ENCODE peak calls at places on chromosome 16, in five cellular contexts. O, B, Y, I and S are unnamed samples. For H3K36me3, the result is how much of the 10 kb centered on the place peaks cover.

GRCh38 chr16:74169687-74170522 is 126.7 kb upstream of the PSMD7 start:
- DNase-seq in B (no peak), Y (peak), O (no peak), I (no peak), S (no peak)

GRCh38 chr16:49701867-49702494 is 153.9 kb downstream of the ZNF423 start:
- DNase-seq in Y (peak), O (no peak), I (no peak), B (peak), S (peak)

GRCh38 chr16:2835638-2836493 is 5.8 kb downstream of the ZG16B start:
- DNase-seq in Y (no peak), B (peak), O (peak), I (no peak), S (peak)

GRCh38 chr16:48003226-48003907 is 152.4 kb downstream of the ABCC12 start:
- DNase-seq in I (no peak), B (no peak), O (peak), Y (no peak), S (no peak)

GRCh38 chr16:4607841-4608703 is 6.6 kb downstream of the UBALD1 start:
- DNase-seq in I (no peak), B (no peak), O (no peak), Y (no peak), S (peak)

GRCh38 chr16:70018254-70018653 is 67.1 kb downstream of the CLEC18A start:
- DNase-seq in Y (peak), O (no peak), B (peak), I (peak), S (peak)

GRCh38 chr16:68070811-68071546 is 14.2 kb upstream of the NFATC3 start:
- DNase-seq in B (no peak), I (no peak), O (no peak), Y (no peak), S (no peak)

GRCh38 chr16:56600398-56600999 is 7.9 kb upstream of the MT2A start:
- DNase-seq in Y (no peak), B (no peak), I (peak), O (no peak), S (peak)

GRCh38 chr16:78072275-78072674 is 27.2 kb upstream of the WWOX start:
- DNase-seq in Y (no peak), B (no peak), O (no peak), I (no peak), S (no peak)

GRCh38 chr16:81035975-81036750 is 521 bp downstream of the ATMIN start:
- DNase-seq in Y (peak), I (peak), B (peak), O (no peak), S (peak)

GRCh38 chr16:24930440-24930839 is 84.7 kb downstream of the SLC5A11 start:
- DNase-seq in B (no peak), O (no peak), I (no peak), Y (no peak), S (no peak)

GRCh38 chr16:24921229-24921628 is 75.5 kb downstream of the SLC5A11 start:
- DNase-seq in B (no peak), Y (no peak), O (no peak), I (no peak), S (no peak)

GRCh38 chr16:24929409-24929808 is 83.6 kb downstream of the SLC5A11 start:
- DNase-seq in Y (no peak), O (no peak), B (no peak), I (no peak), S (no peak)

GRCh38 chr16:24920568-24920967 is 74.8 kb downstream of the SLC5A11 start:
- DNase-seq in I (no peak), B (no peak), Y (no peak), O (no peak), S (no peak)

DNA sequence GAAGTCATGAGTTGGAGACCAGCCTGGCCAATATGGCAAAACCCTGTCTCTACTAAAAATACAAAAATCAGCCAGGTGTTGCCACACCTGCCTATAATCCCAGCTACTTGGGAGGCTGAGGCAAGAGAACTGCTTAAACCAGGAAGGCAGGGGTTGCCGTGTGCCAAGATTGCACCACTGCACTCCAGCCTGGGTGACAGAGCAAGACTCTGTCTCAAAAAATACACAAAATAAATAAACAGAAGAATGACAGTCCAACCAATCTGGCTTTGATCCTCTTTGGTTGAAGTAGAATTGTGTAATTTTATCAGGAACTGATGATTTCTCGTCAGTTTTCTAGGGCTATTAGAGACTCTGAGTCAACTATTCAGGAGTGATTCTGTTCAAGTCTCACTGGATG is 79.4 kb downstream of the SLC5A11 start:
- DNase-seq in B (no peak), I (no peak), Y (no peak), O (no peak), S (no peak)
- H3K36me3 ChIP-seq in B (under half), I (under half), Y (under half), O (under half), S (under half)

DNA sequence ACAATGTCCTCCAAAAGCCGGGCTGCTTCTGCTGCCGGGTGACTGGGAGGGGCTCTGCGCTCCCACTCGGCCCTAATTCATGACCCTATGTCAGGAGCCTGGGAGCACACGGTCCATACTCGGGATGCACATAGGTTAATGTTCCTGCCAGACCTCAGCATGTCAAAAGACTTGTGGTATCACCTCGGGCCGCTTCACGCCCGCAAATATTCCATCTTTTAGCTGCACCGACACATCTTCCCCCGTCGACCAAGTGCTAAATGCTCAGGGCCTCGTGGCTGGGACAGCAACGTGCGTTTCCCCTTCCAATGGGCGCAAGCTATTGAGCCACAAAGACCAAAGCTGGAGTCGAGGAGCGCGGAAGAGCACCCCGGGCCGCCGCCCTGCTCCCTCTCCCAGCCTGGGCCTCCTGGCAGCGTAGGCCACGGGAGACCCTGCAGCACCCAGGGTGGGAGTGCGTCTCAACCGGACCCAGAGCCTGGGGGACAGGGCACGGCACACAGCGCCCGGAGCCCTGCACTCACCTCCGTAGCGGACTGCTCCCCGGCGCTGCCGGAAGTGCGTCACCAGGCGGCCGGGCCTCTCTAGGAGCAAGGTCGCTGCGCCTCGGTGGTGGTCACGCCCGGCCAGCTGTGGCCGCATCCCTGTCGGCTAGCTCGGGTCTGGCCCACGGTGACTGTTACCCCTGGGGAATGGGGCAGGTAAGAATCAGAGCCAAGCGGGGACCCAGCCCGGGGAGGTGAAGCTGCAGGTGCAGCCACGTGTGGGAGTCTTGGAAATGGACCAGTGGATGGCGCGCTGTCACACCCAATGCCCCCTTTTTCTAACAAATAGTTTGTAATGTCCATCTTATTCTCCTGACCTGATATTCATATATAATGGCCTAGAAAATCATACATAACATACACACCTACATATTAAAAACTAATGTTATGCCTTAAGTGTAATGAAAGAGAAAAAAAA is at the start of gene ZNF23:
- DNase-seq in I (peak), Y (peak), O (no peak), B (peak), S (peak)
- TF ChIP-seq CTCF in I (peak), Y (no peak), O (peak), B (no peak), S (no peak)

GRCh38 chr16:66541388-66542360 is 8.2 kb downstream of the TK2 start:
- DNase-seq in Y (no peak), O (no peak), I (no peak), B (no peak), S (no peak)
- H3K36me3 ChIP-seq in Y (under half), O (under half), I (under half), B (under half), S (under half)

GRCh38 chr16:10624527-10624926 is 44.1 kb upstream of the EMP2 start:
- DNase-seq in Y (no peak), I (no peak), B (no peak), O (peak), S (peak)

GRCh38 chr16:10635367-10636021 is 55.1 kb upstream of the EMP2 start:
- DNase-seq in I (no peak), O (no peak), Y (no peak), B (no peak), S (no peak)

GRCh38 chr16:10625595-10626357 is 45.4 kb upstream of the EMP2 start:
- DNase-seq in I (no peak), O (no peak), B (no peak), Y (no peak), S (peak)

GRCh38 chr16:10629592-10629963 is 49.2 kb upstream of the EMP2 start:
- DNase-seq in Y (no peak), O (no peak), B (no peak), I (no peak), S (no peak)
- TF ChIP-seq CTCF in Y (no peak), O (no peak), B (no peak), I (no peak), S (no peak)

GRCh38 chr16:88629835-88630234 is 8.5 kb upstream of the IL17C start:
- DNase-seq in I (no peak), Y (no peak), O (no peak), B (no peak), S (no peak)
- H3K36me3 ChIP-seq in I (half or more), Y (under half), O (under half), B (under half), S (under half)

DNA sequence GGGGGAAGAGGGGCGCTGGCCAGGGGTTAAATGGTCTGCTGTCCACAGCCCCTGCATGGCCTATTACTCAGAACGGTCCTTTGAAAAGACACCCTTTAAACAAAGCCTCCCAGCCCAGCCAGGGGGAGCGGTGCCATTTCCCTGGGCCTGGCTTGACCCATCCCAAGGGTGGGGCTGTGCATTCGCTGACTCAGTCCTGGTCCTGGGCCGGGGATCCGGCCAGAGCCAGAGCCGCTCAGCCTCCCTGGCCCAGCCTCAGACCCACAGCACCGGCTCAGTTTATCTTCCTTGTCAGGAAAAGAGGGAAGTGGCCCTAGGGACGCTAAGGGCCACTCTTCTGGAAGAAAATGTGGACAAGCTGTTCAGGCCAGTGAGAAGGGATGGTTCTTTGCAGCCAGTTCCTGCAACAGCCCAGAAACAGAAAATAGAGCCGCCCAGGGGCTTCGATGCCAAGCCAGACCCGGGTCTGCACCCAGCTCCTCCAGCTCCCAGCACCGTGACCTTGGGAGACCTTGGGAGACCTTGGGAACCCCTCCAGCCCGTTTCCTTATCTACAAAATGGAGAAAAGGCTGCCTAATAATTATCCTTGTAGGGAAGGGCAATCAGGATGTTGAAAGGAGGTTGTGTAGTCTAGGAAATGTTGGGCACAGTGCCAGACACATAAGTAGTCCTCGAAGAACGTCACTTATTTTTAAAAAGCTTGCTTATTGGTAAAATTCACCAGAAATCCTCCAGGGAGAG is 82.5 kb downstream of the ZDHHC7 start:
- DNase-seq in Y (peak), I (no peak), O (no peak), B (peak), S (peak)
- TF ChIP-seq CTCF in Y (no peak), I (no peak), O (no peak), B (no peak), S (no peak)

GRCh38 chr16:24962747-24963146 is 52.4 kb downstream of the ARHGAP17 start:
- DNase-seq in B (no peak), Y (no peak), O (no peak), I (no peak), S (no peak)
- H3K36me3 ChIP-seq in B (under half), Y (under half), O (under half), I (half or more), S (half or more)

GRCh38 chr16:88677721-88678120 is 8.6 kb downstream of the SNAI3 start:
- DNase-seq in B (no peak), O (no peak), Y (no peak), I (no peak), S (no peak)

GRCh38 chr16:88678224-88678979 is 7.9 kb downstream of the SNAI3 start:
- DNase-seq in B (no peak), I (peak), O (no peak), Y (no peak), S (no peak)

GRCh38 chr16:88680554-88681083 is 5.7 kb downstream of the SNAI3 start:
- DNase-seq in I (no peak), B (no peak), Y (no peak), O (no peak), S (no peak)

GRCh38 chr16:88681709-88682451 is 4.4 kb downstream of the SNAI3 start:
- DNase-seq in I (peak), B (peak), O (no peak), Y (peak), S (no peak)

GRCh38 chr16:88681084-88681680 is 5.1 kb downstream of the SNAI3 start:
- DNase-seq in B (peak), I (peak), O (no peak), Y (no peak), S (no peak)
- TF ChIP-seq CTCF in B (peak), I (peak), O (peak), Y (no peak), S (no peak)

DNA sequence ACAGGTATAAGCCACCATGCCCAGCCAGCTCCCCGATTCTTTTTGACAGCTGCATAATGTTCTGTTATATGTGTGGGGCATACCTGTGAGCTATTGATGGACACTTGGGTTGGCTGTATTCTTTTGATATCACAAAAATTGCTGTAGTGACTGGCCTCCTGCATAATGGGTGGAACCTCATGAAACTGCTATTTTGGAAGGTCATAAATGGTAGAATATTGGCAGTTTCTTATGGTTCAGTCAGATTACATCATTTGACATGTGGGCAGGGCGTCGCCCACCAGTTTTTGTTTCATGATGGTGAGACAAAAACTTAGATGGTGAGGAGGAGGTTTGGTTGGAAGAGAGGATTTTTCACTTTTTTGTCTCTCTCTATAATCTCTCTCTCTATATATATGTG is 26.7 kb upstream of the POLR3E start:
- DNase-seq in Y (no peak), I (no peak), B (no peak), O (no peak), S (peak)
- H3K36me3 ChIP-seq in Y (under half), I (under half), B (under half), O (under half), S (under half)